ENCODE peak calls at places on chromosomes 7 and 10, in six cellular contexts. S is H1, C is GM12891, X is K562, V is HepG2, I is GM12878. N is an unnamed sample.

GRCh38 chr10:129941199-129942018 is 22.7 kb downstream of the EBF3 start:
- DNase-seq in S (no peak), C (no peak), X (no peak), V (no peak), I (no peak), N (no peak)

GRCh38 chr7:30734497-30734896 is 17.4 kb upstream of the INMT start:
- DNase-seq in S (no peak), C (no peak), X (no peak), V (no peak), I (no peak), N (no peak)

GRCh38 chr7:149294641-149295480 is 32.9 kb downstream of the ZNF783 start:
- DNase-seq in S (no peak), C (no peak), X (no peak), V (no peak), I (no peak), N (no peak)

GRCh38 chr10:23343591-23344225 is 889 bp downstream of the C10orf67 start:
- DNase-seq in S (peak), C (no peak), X (peak), V (no peak), I (no peak), N (peak)

GRCh38 chr10:22053048-22053447 is 49.5 kb upstream of the DNAJC1 start:
- DNase-seq in S (no peak), C (no peak), X (no peak), V (peak), I (no peak), N (no peak)

GRCh38 chr7:114874170-114874569 is 47.7 kb upstream of the MDFIC start:
- DNase-seq in S (no peak), C (no peak), X (no peak), V (no peak), I (no peak), N (no peak)

GRCh38 chr7:158017226-158018060 is 570.2 kb downstream of the PTPRN2 start:
- DNase-seq in S (no peak), C (no peak), X (no peak), V (no peak), I (no peak), N (no peak)

GRCh38 chr10:123848564-123849457 is 42.8 kb downstream of the CPXM2 start:
- DNase-seq in S (no peak), C (no peak), X (no peak), V (no peak), I (peak), N (no peak)

GRCh38 chr10:103276941-103277712 is at the start of gene INA:
- DNase-seq in S (no peak), C (peak), X (no peak), V (no peak), I (no peak), N (peak)

GRCh38 chr7:23093546-23093945 is 12.0 kb upstream of the KLHL7 start:
- DNase-seq in S (no peak), C (no peak), X (no peak), V (no peak), I (no peak), N (no peak)

GRCh38 chr10:126924915-126925300 is 19.7 kb downstream of the DOCK1 start:
- DNase-seq in S (no peak), C (no peak), X (no peak), V (no peak), I (no peak), N (no peak)

GRCh38 chr10:107545717-107546116 is 381.2 kb upstream of the SORCS1 start:
- DNase-seq in S (no peak), C (no peak), X (no peak), V (no peak), I (no peak), N (no peak)

GRCh38 chr7:42137941-42138340 is 99.1 kb downstream of the GLI3 start:
- DNase-seq in S (no peak), C (no peak), X (no peak), V (no peak), I (no peak), N (no peak)

GRCh38 chr7:935321-936130 is 19.0 kb downstream of the ADAP1 start:
- DNase-seq in S (no peak), C (no peak), X (no peak), V (no peak), I (no peak), N (no peak)

GRCh38 chr7:32158751-32159360 is 88.6 kb upstream of the PDE1C start:
- DNase-seq in S (no peak), C (no peak), X (no peak), V (no peak), I (no peak), N (no peak)

GRCh38 chr10:63133787-63134557 is 844 bp downstream of the NRBF2 start:
- DNase-seq in S (no peak), C (peak), X (no peak), V (no peak), I (no peak), N (peak)

GRCh38 chr10:48981310-48981907 is 41.8 kb upstream of the LRRC18 start:
- DNase-seq in S (peak), C (peak), X (peak), V (peak), I (no peak), N (peak)

GRCh38 chr7:22667562-22668239 is 59.3 kb upstream of the IL6 start:
- DNase-seq in S (peak), C (no peak), X (no peak), V (no peak), I (no peak), N (no peak)

GRCh38 chr10:11525503-11525902 is 85.9 kb downstream of the USP6NL start:
- DNase-seq in S (no peak), C (no peak), X (no peak), V (no peak), I (no peak), N (no peak)

GRCh38 chr10:128263891-128264688 is 137.9 kb upstream of the MKI67 start:
- DNase-seq in S (peak), C (no peak), X (peak), V (peak), I (no peak), N (no peak)

GRCh38 chr7:119270045-119270464 is 1002.9 kb upstream of the KCND2 start:
- DNase-seq in S (peak), C (peak), X (peak), V (peak), I (no peak), N (no peak)

GRCh38 chr7:156949541-156950380 is at the start of gene NOM1:
- DNase-seq in S (no peak), C (peak), X (peak), V (peak), I (peak), N (peak)
- TF ChIP-seq POLR2A in S (peak), C (peak), X (peak), V (peak), I (peak), N (peak)

DNA sequence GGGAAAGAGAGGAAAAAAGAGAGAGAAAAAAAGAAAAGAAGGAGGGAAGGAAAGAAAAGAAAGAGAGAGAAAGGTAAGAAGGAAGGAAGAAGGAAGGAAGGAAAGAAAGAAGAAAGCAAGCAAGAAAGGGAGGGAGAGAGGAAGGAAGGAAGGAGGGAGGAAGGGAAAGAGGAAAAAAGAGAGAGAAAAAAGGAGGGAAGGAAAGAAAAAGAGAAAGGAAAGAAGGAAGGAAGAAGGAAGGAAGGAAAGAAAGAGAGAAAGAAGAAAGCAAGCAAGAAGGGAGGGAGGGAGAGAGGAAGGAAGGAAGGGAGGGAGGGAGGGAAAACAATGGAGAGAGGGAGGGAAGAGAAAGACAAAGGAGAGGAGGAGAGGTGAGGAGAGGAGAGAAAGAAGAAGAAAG is 135.3 kb downstream of the HECW1 start:
- DNase-seq in S (no peak), C (no peak), X (no peak), V (no peak), I (no peak), N (no peak)
- TF ChIP-seq TAF1 in S (no peak), C (no peak), X (no peak), V (no peak), I (no peak), N (no peak)

GRCh38 chr10:68666280-68666760 is 54.7 kb upstream of the CCAR1 start:
- DNase-seq in S (no peak), C (no peak), X (no peak), V (no peak), I (no peak), N (no peak)
- TF ChIP-seq POLR2AphosphoS5 in S (no peak), C (no peak), X (no peak), V (no peak), I (no peak), N (no peak)

DNA sequence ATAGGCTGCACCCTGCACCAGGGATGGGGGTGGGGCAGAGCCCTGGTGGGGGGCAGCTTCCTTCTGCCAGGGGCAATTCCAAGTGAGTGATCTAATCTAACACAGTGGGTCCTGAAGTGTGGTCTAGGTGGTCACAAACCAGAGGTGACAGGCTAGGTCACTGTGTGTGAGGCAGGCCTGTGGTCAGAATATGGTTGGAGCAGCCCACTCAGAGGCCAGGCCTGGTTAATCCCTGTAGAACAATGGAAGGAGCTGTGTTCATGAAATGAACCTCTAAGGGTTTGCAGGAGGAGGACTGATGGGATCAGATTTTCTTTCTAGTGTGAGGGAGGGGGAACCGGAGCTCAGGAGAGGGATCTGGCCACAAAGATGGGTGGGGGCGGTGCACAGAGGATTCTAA is 10.0 kb upstream of the TSPAN14 start:
- DNase-seq in S (no peak), C (no peak), X (no peak), V (no peak), I (no peak), N (no peak)
- TF ChIP-seq POLR2A in S (no peak), C (no peak), X (no peak), V (no peak), I (no peak), N (no peak)

DNA sequence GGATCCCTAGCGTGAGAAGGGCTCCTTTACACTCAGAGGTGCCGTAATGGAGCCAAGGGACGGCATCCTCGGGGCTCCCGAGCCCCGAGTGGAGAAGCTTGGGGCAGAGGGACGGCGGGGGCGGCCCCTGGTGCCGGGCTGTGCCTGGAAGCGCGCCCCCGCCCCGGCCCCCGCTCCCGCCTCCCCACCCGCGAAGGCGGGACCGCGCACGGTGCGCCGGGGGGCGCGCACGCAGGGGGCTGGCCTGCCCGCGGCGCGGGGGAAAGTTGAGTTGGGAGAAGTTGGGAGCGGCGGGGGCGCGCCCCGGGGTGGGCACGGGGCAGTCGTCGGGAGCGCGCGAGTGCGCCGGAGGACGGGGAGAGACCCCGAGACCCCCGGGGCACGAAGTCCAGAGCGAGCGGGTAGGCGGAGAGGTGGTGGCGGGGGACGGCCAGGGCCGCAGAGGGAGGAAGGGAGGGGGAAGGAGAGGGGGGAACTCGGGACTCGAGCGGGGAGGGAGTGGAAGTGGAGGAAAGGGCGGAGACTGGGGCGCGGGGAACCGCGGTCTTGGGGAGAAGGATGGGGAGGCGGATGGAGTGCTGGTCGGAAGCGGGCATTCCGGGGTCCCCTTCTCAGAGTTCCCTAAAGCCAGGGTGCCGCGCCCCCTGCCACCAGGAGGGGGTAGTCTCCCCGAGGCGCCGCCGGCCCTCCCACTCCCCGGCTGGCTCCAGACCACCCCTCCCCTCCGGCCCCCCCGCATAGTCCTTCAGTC is at the start of gene SLC4A2:
- DNase-seq in S (no peak), C (peak), X (peak), V (peak), I (no peak), N (peak)
- TF ChIP-seq TAF1 in S (no peak), C (no peak), X (peak), V (peak), I (no peak), N (no peak)

DNA sequence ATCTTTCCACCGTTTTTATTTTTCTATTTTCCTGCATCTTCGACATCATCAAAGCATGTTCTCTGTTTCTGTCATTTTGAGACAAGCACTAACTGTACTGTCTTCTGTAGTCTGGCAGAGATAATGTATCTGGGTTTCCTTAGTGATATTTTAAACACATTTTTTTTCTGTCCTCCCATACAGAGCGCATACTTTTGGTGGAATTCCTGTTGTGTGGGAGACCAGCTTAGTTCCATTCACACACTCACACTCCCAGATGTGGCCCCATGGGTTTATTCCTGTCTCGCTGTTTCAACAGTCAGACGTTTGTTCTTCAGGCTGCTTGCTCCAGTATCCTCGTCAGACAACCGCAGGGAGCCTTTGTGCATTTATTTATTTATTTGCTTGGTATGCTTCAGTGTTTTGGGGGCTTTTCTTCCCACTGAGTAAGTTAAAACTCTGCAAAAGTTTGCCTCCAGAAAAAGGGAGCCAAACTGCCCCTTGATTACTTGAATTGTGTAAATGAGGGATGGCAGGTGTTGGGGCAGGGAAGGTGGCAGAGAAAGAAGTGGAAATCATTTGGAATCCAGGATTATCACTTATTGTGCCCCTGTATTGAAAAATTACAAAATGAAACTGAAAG is 456.8 kb upstream of the KLF6 start:
- DNase-seq in S (no peak), C (no peak), X (no peak), V (no peak), I (no peak), N (no peak)
- TF ChIP-seq POLR2AphosphoS5 in S (no peak), C (no peak), X (no peak), V (no peak), I (no peak), N (no peak)

N was measured in GM12892.